ENCODE peak calls at places on chromosome 5, in seven cellular contexts. One of them, this sample, is unnamed.

GRCh38 chr5:134073404-134073803 is 41.1 kb upstream of the TCF7 start:
- ATAC-seq in pancreas: no peak
- ATAC-seq in activated CD4-positive, CD25-positive, alpha-beta regulatory T cell treated with anti-CD3 and anti-CD28 coated beads, Interleukin-2, amount 50 U/mL, for 24 hours: peak; percentile 9
- ATAC-seq in foreskin keratinocyte: no peak
- ATAC-seq in T-helper 17 cell: no peak
- ATAC-seq in IMR-90: no peak
- ATAC-seq in effector memory CD8-positive, alpha-beta T cell: no peak
- ATAC-seq in this sample: no peak

GRCh38 chr5:81630721-81631120 is 120.2 kb downstream of the SSBP2 start:
- ATAC-seq in pancreas: no peak
- ATAC-seq in T-helper 17 cell: peak; percentile 26
- ATAC-seq in activated CD4-positive, CD25-positive, alpha-beta regulatory T cell treated with anti-CD3 and anti-CD28 coated beads, Interleukin-2, amount 50 U/mL, for 24 hours: no peak
- ATAC-seq in foreskin keratinocyte: no peak
- ATAC-seq in IMR-90: no peak
- ATAC-seq in effector memory CD8-positive, alpha-beta T cell: peak; percentile 22
- ATAC-seq in this sample: no peak

GRCh38 chr5:176133877-176134276 is 104.3 kb upstream of the SIMC1 start:
- ATAC-seq in IMR-90: no peak
- ATAC-seq in foreskin keratinocyte: no peak
- ATAC-seq in effector memory CD8-positive, alpha-beta T cell: no peak
- ATAC-seq in T-helper 17 cell: peak; percentile 41
- ATAC-seq in pancreas: no peak
- ATAC-seq in activated CD4-positive, CD25-positive, alpha-beta regulatory T cell treated with anti-CD3 and anti-CD28 coated beads, Interleukin-2, amount 50 U/mL, for 24 hours: no peak
- ATAC-seq in this sample: no peak

GRCh38 chr5:89308606-89309040 is 425.6 kb upstream of the MEF2C start:
- ATAC-seq in foreskin keratinocyte: no peak
- ATAC-seq in pancreas: no peak
- ATAC-seq in T-helper 17 cell: no peak
- ATAC-seq in activated CD4-positive, CD25-positive, alpha-beta regulatory T cell treated with anti-CD3 and anti-CD28 coated beads, Interleukin-2, amount 50 U/mL, for 24 hours: no peak
- ATAC-seq in effector memory CD8-positive, alpha-beta T cell: no peak
- ATAC-seq in IMR-90: no peak
- ATAC-seq in this sample: peak; percentile 93

GRCh38 chr5:143594913-143595818 is 191.7 kb upstream of the NR3C1 start:
- ATAC-seq in effector memory CD8-positive, alpha-beta T cell: no peak
- ATAC-seq in foreskin keratinocyte: no peak
- ATAC-seq in pancreas: peak; percentile 33
- ATAC-seq in activated CD4-positive, CD25-positive, alpha-beta regulatory T cell treated with anti-CD3 and anti-CD28 coated beads, Interleukin-2, amount 50 U/mL, for 24 hours: peak; percentile 65
- ATAC-seq in T-helper 17 cell: no peak
- ATAC-seq in IMR-90: peak; percentile 46
- ATAC-seq in this sample: no peak

GRCh38 chr5:116651653-116652052 is 77.0 kb upstream of the SEMA6A start:
- ATAC-seq in foreskin keratinocyte: no peak
- ATAC-seq in effector memory CD8-positive, alpha-beta T cell: no peak
- ATAC-seq in IMR-90: no peak
- ATAC-seq in activated CD4-positive, CD25-positive, alpha-beta regulatory T cell treated with anti-CD3 and anti-CD28 coated beads, Interleukin-2, amount 50 U/mL, for 24 hours: no peak
- ATAC-seq in T-helper 17 cell: no peak
- ATAC-seq in pancreas: no peak
- ATAC-seq in this sample: no peak

GRCh38 chr5:78747703-78748359 is 99.3 kb upstream of the LHFPL2 start:
- ATAC-seq in pancreas: no peak
- ATAC-seq in foreskin keratinocyte: no peak
- ATAC-seq in T-helper 17 cell: no peak
- ATAC-seq in activated CD4-positive, CD25-positive, alpha-beta regulatory T cell treated with anti-CD3 and anti-CD28 coated beads, Interleukin-2, amount 50 U/mL, for 24 hours: no peak
- ATAC-seq in effector memory CD8-positive, alpha-beta T cell: no peak
- ATAC-seq in IMR-90: peak; percentile 92
- ATAC-seq in this sample: no peak

GRCh38 chr5:98843481-98843880 is 70.0 kb downstream of the RGMB start:
- ATAC-seq in IMR-90: no peak
- ATAC-seq in T-helper 17 cell: no peak
- ATAC-seq in pancreas: no peak
- ATAC-seq in effector memory CD8-positive, alpha-beta T cell: no peak
- ATAC-seq in activated CD4-positive, CD25-positive, alpha-beta regulatory T cell treated with anti-CD3 and anti-CD28 coated beads, Interleukin-2, amount 50 U/mL, for 24 hours: no peak
- ATAC-seq in foreskin keratinocyte: no peak
- ATAC-seq in this sample: no peak

GRCh38 chr5:93587919-93588585 is 5.0 kb downstream of the NR2F1 start:
- ATAC-seq in IMR-90: no peak
- ATAC-seq in activated CD4-positive, CD25-positive, alpha-beta regulatory T cell treated with anti-CD3 and anti-CD28 coated beads, Interleukin-2, amount 50 U/mL, for 24 hours: no peak
- ATAC-seq in foreskin keratinocyte: no peak
- ATAC-seq in pancreas: no peak
- ATAC-seq in T-helper 17 cell: no peak
- ATAC-seq in effector memory CD8-positive, alpha-beta T cell: no peak
- ATAC-seq in this sample: peak; percentile 20

GRCh38 chr5:98433022-98433421 is 340.4 kb upstream of the RGMB start:
- ATAC-seq in IMR-90: no peak
- ATAC-seq in T-helper 17 cell: no peak
- ATAC-seq in effector memory CD8-positive, alpha-beta T cell: no peak
- ATAC-seq in activated CD4-positive, CD25-positive, alpha-beta regulatory T cell treated with anti-CD3 and anti-CD28 coated beads, Interleukin-2, amount 50 U/mL, for 24 hours: no peak
- ATAC-seq in pancreas: no peak
- ATAC-seq in foreskin keratinocyte: no peak
- ATAC-seq in this sample: no peak

GRCh38 chr5:120749737-120750136 is 285.6 kb downstream of the PRR16 start:
- ATAC-seq in T-helper 17 cell: no peak
- ATAC-seq in foreskin keratinocyte: no peak
- ATAC-seq in pancreas: no peak
- ATAC-seq in effector memory CD8-positive, alpha-beta T cell: no peak
- ATAC-seq in activated CD4-positive, CD25-positive, alpha-beta regulatory T cell treated with anti-CD3 and anti-CD28 coated beads, Interleukin-2, amount 50 U/mL, for 24 hours: no peak
- ATAC-seq in IMR-90: no peak
- ATAC-seq in this sample: no peak

GRCh38 chr5:41270423-41271251 is 57.3 kb upstream of the C6 start:
- ATAC-seq in IMR-90: peak; percentile 89
- ATAC-seq in T-helper 17 cell: no peak
- ATAC-seq in foreskin keratinocyte: peak; percentile 58
- ATAC-seq in activated CD4-positive, CD25-positive, alpha-beta regulatory T cell treated with anti-CD3 and anti-CD28 coated beads, Interleukin-2, amount 50 U/mL, for 24 hours: no peak
- ATAC-seq in effector memory CD8-positive, alpha-beta T cell: no peak
- ATAC-seq in pancreas: peak; percentile 97
- ATAC-seq in this sample: no peak

GRCh38 chr5:150022163-150022540 is 21.6 kb downstream of the HMGXB3 start:
- ATAC-seq in effector memory CD8-positive, alpha-beta T cell: no peak
- ATAC-seq in IMR-90: peak; percentile 67
- ATAC-seq in foreskin keratinocyte: peak; percentile 85
- ATAC-seq in activated CD4-positive, CD25-positive, alpha-beta regulatory T cell treated with anti-CD3 and anti-CD28 coated beads, Interleukin-2, amount 50 U/mL, for 24 hours: no peak
- ATAC-seq in T-helper 17 cell: no peak
- ATAC-seq in pancreas: peak; percentile 66
- ATAC-seq in this sample: no peak